ENCODE peak calls at places on chromosome 17, in four cellular contexts. Z is hepatocyte, N is adrenal gland, F is pancreas. E is an unnamed sample.

GRCh38 chr17:10744509-10745000 is 14.7 kb upstream of the TMEM220 start:
- DNase-seq in F (no peak), N (no peak), Z (no peak), E (no peak)

GRCh38 chr17:64180674-64181073 is 50.7 kb upstream of the ERN1 start:
- DNase-seq in Z (no peak), F (no peak), N (peak; percentile 46), E (no peak)

GRCh38 chr17:72370819-72371218 is 250.0 kb downstream of the SOX9 start:
- DNase-seq in Z (no peak), N (no peak), F (no peak), E (peak; percentile 28)

GRCh38 chr17:75622071-75622470 is 11.2 kb upstream of the SMIM5 start:
- DNase-seq in F (no peak), N (no peak), Z (no peak), E (no peak)

GRCh38 chr17:43774304-43775250 is 4.2 kb downstream of the DUSP3 start:
- DNase-seq in N (no peak), F (no peak), Z (no peak), E (no peak)

GRCh38 chr17:41026668-41027471 is at the start of gene KRTAP1-5:
- DNase-seq in N (no peak), F (peak; percentile 38), Z (no peak), E (no peak)

GRCh38 chr17:50363217-50364060 is 9.5 kb downstream of the MRPL27 start:
- DNase-seq in Z (no peak), N (peak; percentile 75), F (no peak), E (no peak)

GRCh38 chr17:35079547-35079946 is 16.0 kb upstream of the RFFL start:
- DNase-seq in F (no peak), Z (peak; percentile 51), N (no peak), E (no peak)

GRCh38 chr17:47203984-47204721 is 5.0 kb upstream of the MYL4 start:
- DNase-seq in N (no peak), F (no peak), Z (no peak), E (no peak)

GRCh38 chr17:16491703-16492612 is at the start of gene LRRC75A:
- DNase-seq in F (peak; percentile 59), Z (peak; percentile 83), N (no peak), E (peak; percentile 84)

GRCh38 chr17:46842835-46843234 is 8.5 kb upstream of the WNT9B start:
- DNase-seq in N (no peak), Z (no peak), F (no peak), E (no peak)

GRCh38 chr17:32517982-32518381 is 31.2 kb downstream of the CDK5R1 start:
- DNase-seq in Z (no peak), F (no peak), N (no peak), E (no peak)

GRCh38 chr17:1759529-1759928 is 2.3 kb upstream of the SERPINF1 start:
- DNase-seq in F (no peak), N (no peak), Z (no peak), E (no peak)

GRCh38 chr17:49576121-49576905 is 642 bp downstream of the NXPH3 start:
- DNase-seq in Z (peak; percentile 68), F (no peak), N (no peak), E (peak; percentile 55)

GRCh38 chr17:1087381-1088241 is 90.7 kb downstream of the TIMM22 start:
- DNase-seq in F (peak; percentile 94), Z (peak; percentile 67), N (peak; percentile 95), E (peak; percentile 82)

GRCh38 chr17:74379495-74380085 is 12.3 kb downstream of the GPR142 start:
- DNase-seq in F (peak; percentile 96), Z (peak; percentile 95), N (peak; percentile 96), E (peak; percentile 92)

GRCh38 chr17:50213026-50214015 is 11.9 kb upstream of the COL1A1 start:
- DNase-seq in N (no peak), F (no peak), Z (peak; percentile 22), E (no peak)

GRCh38 chr17:76014925-76015261 is 12.2 kb downstream of the EVPL start:
- DNase-seq in N (no peak), F (no peak), Z (no peak), E (no peak)

GRCh38 chr17:7448461-7448860 is 3.6 kb downstream of the CHRNB1 start:
- DNase-seq in N (no peak), Z (no peak), F (no peak), E (peak; percentile 0)

GRCh38 chr17:72590382-72590781 is 469.6 kb downstream of the SOX9 start:
- DNase-seq in F (no peak), N (no peak), Z (no peak), E (no peak)

GRCh38 chr17:55726440-55726839 is 3.8 kb upstream of the TMEM100 start:
- DNase-seq in F (no peak), Z (peak; percentile 68), N (peak; percentile 83), E (peak; percentile 62)

GRCh38 chr17:64698725-64699124 is 36.6 kb upstream of the SMURF2 start:
- DNase-seq in F (no peak), N (no peak), Z (no peak), E (no peak)

GRCh38 chr17:57480438-57481196 is 224.3 kb downstream of the MSI2 start:
- DNase-seq in Z (no peak), F (no peak), N (peak; percentile 71), E (no peak)

DNA sequence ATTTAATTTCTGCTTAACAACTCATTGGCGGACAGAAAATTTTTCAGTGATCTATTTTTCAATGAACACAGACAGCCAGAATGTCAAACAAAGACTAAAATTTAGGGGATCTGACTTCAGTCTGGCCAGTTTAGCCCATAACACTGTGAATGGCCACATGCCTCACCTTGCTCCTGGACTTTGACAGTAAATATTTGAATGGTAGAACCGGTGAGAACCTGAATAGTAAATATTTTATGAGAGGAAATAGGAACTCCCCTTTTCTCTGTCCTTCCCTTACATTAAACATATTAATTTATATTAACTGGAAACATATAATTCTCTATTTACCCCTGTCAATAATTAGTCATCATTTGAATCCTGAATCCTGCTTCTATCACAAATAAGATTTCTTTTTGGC is 942.1 kb downstream of the KCNJ2 start:
- DNase-seq in N (no peak), F (no peak), Z (no peak), E (no peak)
- H3K27ac ChIP-seq in N (no peak overlapping the region), F (no peak overlapping the region), Z (no peak overlapping the region), E (no peak overlapping the region)

GRCh38 chr17:38706625-38707298 is 1.7 kb downstream of the MLLT6 start:
- DNase-seq in F (no peak), Z (peak; percentile 31), N (peak; percentile 72), E (no peak)
- H3K27ac ChIP-seq in F (peak overlapping the region; percentile 42), Z (peak overlapping the region; percentile 73), N (no peak overlapping the region), E (peak overlapping the region; percentile 46)

GRCh38 chr17:38485146-38485468 is 56.8 kb downstream of the ARHGAP23 start:
- DNase-seq in F (no peak), Z (no peak), N (no peak), E (no peak)
- H3K27ac ChIP-seq in F (no peak overlapping the region), Z (no peak overlapping the region), N (no peak overlapping the region), E (peak overlapping the region; percentile 78)

GRCh38 chr17:13228225-13228624 is 210.4 kb upstream of the ELAC2 start:
- DNase-seq in Z (no peak), N (no peak), F (no peak), E (no peak)

GRCh38 chr17:13222931-13223330 is 205.1 kb upstream of the ELAC2 start:
- DNase-seq in Z (no peak), N (no peak), F (no peak), E (no peak)

GRCh38 chr17:13230350-13230900 is 212.6 kb upstream of the ELAC2 start:
- DNase-seq in Z (no peak), F (no peak), N (no peak), E (no peak)

GRCh38 chr17:13230908-13231307 is 213.1 kb upstream of the ELAC2 start:
- DNase-seq in F (no peak), N (no peak), Z (no peak), E (no peak)

GRCh38 chr17:13228711-13229110 is 210.9 kb upstream of the ELAC2 start:
- DNase-seq in F (no peak), N (no peak), Z (no peak), E (no peak)
- H3K27ac ChIP-seq in F (no peak overlapping the region), N (no peak overlapping the region), Z (no peak overlapping the region), E (no peak overlapping the region)

GRCh38 chr17:28191018-28191417 is 128.0 kb upstream of the TMEM97 start:
- DNase-seq in N (no peak), F (no peak), Z (no peak), E (no peak)

GRCh38 chr17:28188841-28189263 is 130.1 kb upstream of the TMEM97 start:
- DNase-seq in N (no peak), Z (no peak), F (no peak), E (no peak)

GRCh38 chr17:28189667-28190066 is 129.3 kb upstream of the TMEM97 start:
- DNase-seq in Z (no peak), N (no peak), F (no peak), E (no peak)

GRCh38 chr17:28196637-28197036 is 122.4 kb upstream of the TMEM97 start:
- DNase-seq in N (no peak), Z (no peak), F (no peak), E (no peak)

DNA sequence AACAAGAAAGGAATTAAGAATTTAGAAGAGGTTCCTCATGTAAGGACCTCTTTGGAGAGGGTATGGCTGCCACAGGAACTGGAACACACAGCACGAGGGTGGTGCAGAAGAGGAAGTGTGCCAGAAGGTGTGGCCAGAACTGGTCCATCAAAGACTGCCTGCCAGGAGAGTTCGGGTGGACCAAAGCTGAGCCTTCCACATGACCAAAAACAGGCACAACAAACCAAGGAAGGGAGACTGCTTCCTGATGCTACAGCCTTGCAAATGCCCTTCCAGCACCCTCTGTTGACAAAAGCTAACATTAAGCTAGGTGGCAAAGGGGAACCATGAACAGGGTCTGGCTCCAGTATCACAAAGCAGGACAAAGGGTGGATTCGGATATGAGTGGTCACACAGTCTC is 125.8 kb upstream of the TMEM97 start:
- DNase-seq in Z (no peak), F (no peak), N (peak; percentile 67), E (peak; percentile 16)
- H3K27ac ChIP-seq in Z (no peak overlapping the region), F (no peak overlapping the region), N (no peak overlapping the region), E (no peak overlapping the region)

DNA sequence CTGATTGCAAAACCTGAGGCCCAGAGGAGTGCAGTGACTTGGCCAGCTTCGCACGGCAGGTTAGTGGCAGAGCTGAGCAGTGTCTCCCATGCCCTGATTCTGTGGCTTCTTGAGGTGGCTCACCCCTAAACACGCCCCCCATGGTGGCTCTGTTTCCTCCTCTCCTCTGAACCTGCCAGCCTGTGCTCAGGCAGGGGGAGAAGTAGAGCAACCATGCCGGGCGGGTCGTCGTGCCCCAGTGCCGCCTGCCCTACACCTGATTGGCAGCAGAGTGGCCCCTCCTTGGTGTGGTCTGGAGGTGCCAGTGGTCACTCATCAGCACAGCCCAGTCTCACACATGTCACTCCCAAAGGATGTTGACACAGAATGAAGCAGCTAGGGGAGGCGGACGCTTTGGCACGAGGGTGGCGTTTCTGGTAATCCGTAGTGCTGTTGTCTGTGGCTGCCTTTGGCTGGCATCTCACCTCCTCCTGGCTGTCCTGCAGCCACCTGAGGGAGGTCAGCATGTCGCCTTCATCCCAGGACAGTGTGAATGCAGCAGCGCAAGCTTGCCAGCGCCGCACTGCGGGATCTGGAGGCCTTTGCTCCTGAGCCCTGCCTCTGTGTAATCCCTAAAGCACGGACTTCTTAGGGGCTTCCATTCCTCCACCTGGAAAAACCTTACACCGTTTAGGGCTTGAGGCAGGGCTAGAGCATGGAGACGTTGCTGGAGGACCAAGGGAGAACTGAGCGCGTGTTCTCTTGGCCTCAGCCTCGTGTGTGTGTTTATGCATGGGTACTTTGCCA is 294.7 kb downstream of the SEC14L1 start:
- DNase-seq in F (no peak), Z (no peak), N (no peak), E (peak; percentile 27)
- H3K27ac ChIP-seq in F (no peak overlapping the region), Z (peak overlapping the region; percentile 97), N (no peak overlapping the region), E (peak overlapping the region; percentile 13)

GRCh38 chr17:82019208-82019727 is 3.4 kb downstream of the CENPX start:
- DNase-seq in Z (no peak), F (no peak), N (no peak), E (no peak)
- H3K27ac ChIP-seq in Z (no peak overlapping the region), F (no peak overlapping the region), N (no peak overlapping the region), E (no peak overlapping the region)

E was measured in right cardiac atrium.